ENCODE peak calls at places on chromosomes 16 and 17, in eight cellular contexts. V is T-helper 1 cell, P is smooth muscle cell of the brain vasculature, G is amniotic stem cell, W is T-helper 17 cell, X is NCI-H82, L is hypothalamus, T is fibroblast of the conjunctiva. A is an unnamed sample.

GRCh38 chr16:6777624-6778023 is 555.0 kb upstream of the RBFOX1 start:
- DNase-seq in V (no peak), P (no peak), G (no peak), W (no peak), X (no peak), L (no peak), T (no peak), A (no peak)

GRCh38 chr17:35299108-35299507 is 56.2 kb downstream of the SLFN5 start:
- DNase-seq in V (no peak), P (no peak), G (no peak), W (no peak), X (no peak), L (no peak), T (no peak), A (no peak)

GRCh38 chr17:39908789-39909352 is 9.6 kb downstream of the GSDMB start:
- DNase-seq in V (no peak), P (no peak), G (no peak), W (no peak), X (no peak), L (no peak), T (no peak), A (no peak)

GRCh38 chr17:57570740-57571344 is 174.3 kb downstream of the CCDC182 start:
- DNase-seq in V (no peak), P (no peak), G (no peak), W (no peak), X (peak; percentile 33), L (no peak), T (no peak), A (no peak)

GRCh38 chr17:1829189-1829578 is 518 bp downstream of the SMYD4 start:
- DNase-seq in V (no peak), P (no peak), G (no peak), W (no peak), X (peak; percentile 62), L (no peak), T (no peak), A (no peak)

GRCh38 chr17:59381716-59382570 is 50.5 kb downstream of the YPEL2 start:
- DNase-seq in V (no peak), P (no peak), G (no peak), W (no peak), X (no peak), L (peak; percentile 43), T (no peak), A (no peak)

GRCh38 chr16:10992112-10992511 is 47.7 kb downstream of the CLEC16A start:
- DNase-seq in V (no peak), P (peak; percentile 12), G (no peak), W (no peak), X (no peak), L (no peak), T (no peak), A (no peak)

GRCh38 chr16:86587487-86587886 is 9.1 kb downstream of the FOXL1 start:
- DNase-seq in V (no peak), P (no peak), G (no peak), W (no peak), X (no peak), L (no peak), T (no peak), A (no peak)

GRCh38 chr16:48447940-48448536 is 62.8 kb upstream of the SIAH1 start:
- DNase-seq in V (no peak), P (no peak), G (no peak), W (no peak), X (no peak), L (no peak), T (no peak), A (no peak)

GRCh38 chr16:12339686-12340085 is 363.2 kb downstream of the SNX29 start:
- DNase-seq in V (no peak), P (no peak), G (no peak), W (no peak), X (no peak), L (no peak), T (no peak), A (no peak)